ENCODE peak calls at places on chromosomes 6 and 20, in ten cellular contexts. I, S, A, P, X, Z, B, H, R and V are unnamed samples.

GRCh38 chr6:155177369-155177961 is 86.3 kb upstream of the CLDN20 start:
- DNase-seq in X (peak), P (no peak), I (peak), Z (peak), B (no peak), R (no peak), S (peak), A (no peak), H (peak), V (no peak)

GRCh38 chr6:149387787-149388512 is 12.1 kb upstream of the SUMO4 start:
- DNase-seq in I (no peak), S (no peak), Z (no peak), B (peak), R (no peak), P (no peak), A (no peak), H (no peak), X (no peak), V (no peak)

GRCh38 chr20:23637282-23638221 is at the start of gene CST3:
- DNase-seq in X (peak), A (peak), H (peak), S (peak), Z (peak), P (no peak), B (peak), R (no peak), I (no peak), V (peak)

GRCh38 chr6:79631800-79632172 is 657 bp downstream of the SH3BGRL2 start:
- DNase-seq in P (no peak), B (peak), A (no peak), I (no peak), H (no peak), X (no peak), R (no peak), Z (no peak), S (no peak), V (no peak)

GRCh38 chr20:46230811-46231282 is 77.5 kb downstream of the CDH22 start:
- DNase-seq in H (peak), R (no peak), P (no peak), X (no peak), B (peak), Z (peak), I (no peak), S (peak), A (peak), V (peak)

GRCh38 chr6:77466055-77467028 is 3.1 kb upstream of the HTR1B start:
- DNase-seq in P (no peak), Z (peak), B (peak), S (peak), X (no peak), A (peak), R (no peak), H (peak), I (no peak), V (peak)

GRCh38 chr6:122887941-122888340 is 98.9 kb downstream of the SMPDL3A start:
- DNase-seq in A (no peak), H (no peak), I (no peak), S (no peak), Z (no peak), P (no peak), B (no peak), X (no peak), R (no peak), V (no peak)

GRCh38 chr6:30647802-30648460 is 998 bp downstream of the C6orf136 start:
- DNase-seq in A (no peak), H (no peak), S (no peak), P (no peak), Z (no peak), B (no peak), I (peak), X (peak), R (no peak), V (no peak)

GRCh38 chr20:40314278-40314677 is 374.8 kb downstream of the MAFB start:
- DNase-seq in S (no peak), X (no peak), P (no peak), R (no peak), A (no peak), B (no peak), H (no peak), I (no peak), Z (no peak), V (no peak)

GRCh38 chr20:63850689-63851547 is 10.4 kb upstream of the ABHD16B start:
- DNase-seq in H (no peak), B (no peak), Z (no peak), R (no peak), X (no peak), I (no peak), A (no peak), S (no peak), P (no peak), V (no peak)

GRCh38 chr6:166309977-166310376 is 1.8 kb upstream of the PRR18 start:
- DNase-seq in I (no peak), S (no peak), A (no peak), Z (no peak), R (no peak), X (no peak), P (no peak), H (no peak), B (no peak), V (no peak)

GRCh38 chr6:93210908-93211307 is 208.5 kb downstream of the EPHA7 start:
- DNase-seq in Z (no peak), B (no peak), I (no peak), X (no peak), R (no peak), H (peak), A (no peak), S (no peak), P (no peak), V (no peak)

GRCh38 chr6:93474733-93475179 is 55.4 kb upstream of the EPHA7 start:
- DNase-seq in P (no peak), Z (no peak), A (no peak), I (no peak), X (no peak), R (no peak), S (no peak), B (no peak), H (no peak), V (no peak)

GRCh38 chr6:136959471-136959891 is 37.4 kb downstream of the SLC35D3 start:
- DNase-seq in Z (no peak), P (no peak), B (no peak), H (peak), S (no peak), R (no peak), X (peak), I (no peak), A (no peak), V (no peak)

GRCh38 chr6:37538107-37538506 is 38.4 kb upstream of the CCDC167 start:
- DNase-seq in A (peak), X (no peak), R (no peak), P (no peak), I (no peak), B (no peak), S (no peak), H (no peak), Z (peak), V (no peak)

GRCh38 chr20:21344216-21344615 is 41.1 kb downstream of the XRN2 start:
- DNase-seq in H (no peak), X (no peak), R (no peak), S (no peak), P (no peak), I (no peak), Z (no peak), B (no peak), A (no peak), V (no peak)

GRCh38 chr20:10758446-10758845 is 84.6 kb upstream of the JAG1 start:
- DNase-seq in S (peak), I (no peak), A (peak), R (no peak), Z (peak), X (no peak), B (peak), H (no peak), P (no peak), V (peak)

GRCh38 chr6:140078552-140079126 is 704.2 kb upstream of the CITED2 start:
- DNase-seq in I (no peak), H (no peak), P (no peak), B (no peak), R (no peak), X (no peak), A (no peak), Z (peak), S (peak), V (peak)